ENCODE peak calls at places on chromosomes 6 and 20, in five cellular contexts. H, P, A, T and Q are unnamed samples.

GRCh38 chr6:18260448-18261106 is 3.8 kb downstream of the DEK start:
- DNase-seq in T (no peak), A (no peak), H (no peak), P (no peak), Q (peak; percentile 36)

GRCh38 chr6:69865126-69865525 is 1.2 kb upstream of the COL19A1 start:
- DNase-seq in H (no peak), P (no peak), A (no peak), T (no peak), Q (no peak)

GRCh38 chr20:53803492-53804155 is 210.0 kb upstream of the ZNF217 start:
- DNase-seq in T (no peak), P (no peak), H (no peak), A (no peak), Q (no peak)

GRCh38 chr6:4314201-4314707 is 178.9 kb upstream of the ECI2 start:
- DNase-seq in T (no peak), P (no peak), A (no peak), H (no peak), Q (no peak)

GRCh38 chr6:50795574-50795973 is 23.1 kb upstream of the TFAP2B start:
- DNase-seq in P (no peak), H (no peak), T (no peak), A (no peak), Q (no peak)

GRCh38 chr6:73951186-73951585 is 255.2 kb downstream of the CD109 start:
- DNase-seq in P (no peak), A (no peak), T (no peak), H (no peak), Q (no peak)

GRCh38 chr6:159098636-159099106 is 53.9 kb upstream of the TAGAP start:
- DNase-seq in H (no peak), A (no peak), T (no peak), P (no peak), Q (peak; percentile 90)

GRCh38 chr20:17609978-17610377 is 40.1 kb downstream of the DSTN start:
- DNase-seq in P (no peak), H (no peak), A (no peak), T (no peak), Q (no peak)

GRCh38 chr6:152973916-152974315 is 8.9 kb downstream of the FBXO5 start:
- DNase-seq in P (no peak), H (no peak), T (no peak), A (no peak), Q (no peak)

GRCh38 chr6:41446907-41447545 is 99.2 kb upstream of the FOXP4 start:
- DNase-seq in T (no peak), P (no peak), A (no peak), H (no peak), Q (no peak)

GRCh38 chr20:43237651-43238050 is 47.9 kb upstream of the PTPRT start:
- DNase-seq in P (no peak), T (no peak), A (no peak), H (no peak), Q (no peak)

GRCh38 chr20:45911486-45912343 is at the start of gene PLTP:
- DNase-seq in H (peak; percentile 89), T (peak; percentile 85), P (peak; percentile 73), A (peak; percentile 83), Q (peak; percentile 30)

GRCh38 chr6:149077208-149077607 is 240.3 kb upstream of the TAB2 start:
- DNase-seq in A (no peak), H (no peak), T (no peak), P (no peak), Q (no peak)

GRCh38 chr6:47034421-47034820 is 7.7 kb downstream of the ADGRF1 start:
- DNase-seq in H (no peak), P (no peak), A (no peak), T (no peak), Q (no peak)

GRCh38 chr6:67331304-67331703 is 1303.8 kb upstream of the ADGRB3 start:
- DNase-seq in H (no peak), A (no peak), P (no peak), T (peak; percentile 8), Q (no peak)

GRCh38 chr6:27694547-27694874 is 217.7 kb downstream of the OR2B2 start:
- DNase-seq in P (no peak), H (no peak), A (no peak), T (no peak), Q (no peak)
- H3K4me3 ChIP-seq in P (peak overlapping the region; percentile 53), H (peak overlapping the region; percentile 62), A (no peak overlapping the region), T (peak overlapping the region; percentile 79), Q (peak overlapping the region; percentile 55)

DNA sequence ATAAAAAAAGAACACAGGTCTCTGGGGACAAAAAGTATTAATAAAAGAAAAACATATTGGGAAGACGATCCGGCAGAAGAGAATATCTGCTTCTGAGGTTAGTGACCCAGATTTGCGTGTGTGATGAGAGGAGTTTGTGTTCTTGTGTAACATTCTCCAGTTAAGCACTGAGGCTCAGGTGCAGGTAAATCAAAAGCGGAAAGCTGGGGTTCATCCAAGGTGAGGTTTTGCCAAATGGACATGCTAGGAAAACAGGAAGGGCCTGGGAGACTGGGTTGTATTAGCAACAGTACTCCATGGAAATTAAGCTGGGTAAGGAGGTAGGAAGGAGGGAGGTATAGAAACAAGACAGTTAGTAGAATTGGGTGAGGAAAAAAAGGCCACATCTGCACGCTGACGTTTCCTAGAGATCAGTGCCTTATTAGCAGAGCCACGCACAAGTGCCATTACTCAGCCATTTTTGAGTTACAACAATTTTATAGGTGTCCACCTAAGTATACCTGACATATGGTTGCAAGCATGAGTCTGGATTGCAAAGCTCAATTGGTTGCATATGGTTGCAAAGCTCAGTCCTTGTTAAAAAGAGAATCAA is 139.6 kb downstream of the ZMYND8 start:
- DNase-seq in T (no peak), P (no peak), A (no peak), H (no peak), Q (no peak)
- H3K36me3 ChIP-seq in T (peaks cover 45% of the 10 kb centered on the region), P (peaks cover 89% of the 10 kb centered on the region), A (no peaks in the 10 kb centered on the region), H (peaks cover 4% of the 10 kb centered on the region), Q (peaks cover 61% of the 10 kb centered on the region)

GRCh38 chr20:52192296-52193007 is 873 bp upstream of the ZFP64 start:
- DNase-seq in A (peak; percentile 17), T (peak; percentile 49), H (peak; percentile 78), P (peak; percentile 66), Q (no peak)
- H3K4me3 ChIP-seq in A (peak overlapping the region; percentile 61), T (peak overlapping the region; percentile 80), H (peak overlapping the region; percentile 74), P (peak overlapping the region; percentile 86), Q (peak overlapping the region; percentile 85)

GRCh38 chr20:13321416-13321815 is 100.3 kb downstream of the ISM1 start:
- DNase-seq in P (no peak), H (no peak), T (no peak), A (no peak), Q (no peak)
- H3K36me3 ChIP-seq in P (no peaks in the 10 kb centered on the region), H (no peaks in the 10 kb centered on the region), T (no peaks in the 10 kb centered on the region), A (no peaks in the 10 kb centered on the region), Q (no peaks in the 10 kb centered on the region)

DNA sequence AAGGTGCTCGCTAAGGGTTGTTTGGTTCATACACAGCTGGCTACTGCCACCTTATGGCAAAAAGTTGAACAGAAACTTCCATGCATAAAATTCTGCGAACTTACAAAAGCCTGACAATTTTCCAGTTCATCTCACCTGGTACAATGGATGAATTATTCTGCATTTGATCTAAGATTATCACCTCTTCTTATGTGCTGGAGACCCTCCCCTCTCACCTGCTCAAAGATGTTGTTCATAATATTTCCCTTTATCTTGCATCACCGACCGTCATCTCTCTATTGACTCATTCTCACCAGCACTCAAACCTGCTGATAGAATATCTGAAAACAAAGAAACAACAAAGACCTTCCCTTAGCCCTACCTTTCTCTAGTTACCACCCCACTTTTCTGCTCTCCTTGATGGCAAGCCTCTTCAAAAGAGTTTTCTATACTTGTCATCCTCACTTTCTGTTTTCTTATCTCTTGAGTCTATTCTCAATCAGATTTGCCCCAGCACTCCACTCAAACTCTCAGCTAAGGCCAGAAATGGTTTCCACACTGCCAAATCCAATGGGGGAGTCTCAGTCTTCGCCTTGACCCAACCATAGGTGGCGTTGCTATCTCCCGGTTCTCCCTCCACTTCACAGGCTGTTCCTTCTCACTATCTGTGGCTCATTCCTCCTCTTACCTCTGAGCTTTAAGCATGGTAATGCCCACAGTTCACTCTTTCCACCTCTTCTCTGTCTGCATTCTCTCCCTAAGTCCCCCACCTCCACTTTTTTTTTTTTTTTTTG is 25.8 kb downstream of the SNRNP48 start:
- DNase-seq in P (no peak), T (peak; percentile 64), A (no peak), H (peak; percentile 63), Q (peak; percentile 40)
- H3K4me3 ChIP-seq in P (no peak overlapping the region), T (no peak overlapping the region), A (no peak overlapping the region), H (no peak overlapping the region), Q (no peak overlapping the region)

GRCh38 chr6:89887452-89888137 is 6.7 kb upstream of the GJA10 start:
- DNase-seq in T (no peak), H (no peak), P (no peak), A (no peak), Q (peak; percentile 9)
- H3K36me3 ChIP-seq in T (no peaks in the 10 kb centered on the region), H (no peaks in the 10 kb centered on the region), P (no peaks in the 10 kb centered on the region), A (no peaks in the 10 kb centered on the region), Q (no peaks in the 10 kb centered on the region)

GRCh38 chr6:93784794-93785757 is 365.7 kb upstream of the EPHA7 start:
- DNase-seq in T (no peak), H (peak; percentile 27), P (no peak), A (peak; percentile 16), Q (no peak)

GRCh38 chr6:93779086-93779858 is 359.9 kb upstream of the EPHA7 start:
- DNase-seq in T (peak; percentile 84), A (no peak), H (peak; percentile 71), P (no peak), Q (no peak)
- H3K4me3 ChIP-seq in T (no peak overlapping the region), A (no peak overlapping the region), H (no peak overlapping the region), P (no peak overlapping the region), Q (no peak overlapping the region)

DNA sequence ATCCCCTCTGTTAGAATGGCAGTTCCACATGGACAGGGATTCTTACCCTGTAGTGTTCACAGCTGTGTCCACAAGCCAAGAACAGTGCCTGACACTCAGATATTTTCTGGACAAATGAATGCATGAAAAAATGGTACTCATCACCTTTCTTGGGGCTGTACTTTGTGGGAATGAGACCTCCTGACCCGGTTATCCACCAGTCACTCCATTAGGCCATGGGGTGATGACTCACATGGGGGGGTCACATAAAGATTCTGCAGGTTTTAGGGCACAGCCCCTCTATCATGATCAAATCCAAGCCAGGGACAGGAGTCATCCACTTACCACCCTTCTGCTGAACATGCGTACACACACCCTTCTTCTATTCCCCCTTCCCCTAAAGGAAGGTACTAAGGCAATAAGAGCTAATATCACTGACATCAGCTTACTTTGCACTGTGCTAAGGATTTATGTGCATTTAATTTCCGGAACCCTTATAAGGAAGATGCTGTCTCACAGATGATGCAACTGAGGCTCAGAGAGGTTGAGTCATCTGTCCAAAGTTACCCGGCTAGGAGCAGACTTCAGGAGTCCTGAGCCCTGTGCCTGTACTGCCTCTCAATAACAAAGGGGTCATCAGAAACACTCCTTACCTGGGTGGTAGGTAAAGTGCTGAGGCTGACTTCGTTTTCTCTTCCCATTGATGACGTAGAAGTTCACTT is 107.8 kb downstream of the NFATC2 start:
- DNase-seq in H (no peak), T (no peak), A (no peak), P (no peak), Q (no peak)
- H3K36me3 ChIP-seq in H (no peaks in the 10 kb centered on the region), T (peaks cover 26% of the 10 kb centered on the region), A (no peaks in the 10 kb centered on the region), P (peaks cover 8% of the 10 kb centered on the region), Q (peaks cover 57% of the 10 kb centered on the region)